ENCODE peak calls at places on chromosomes 11 and 22, in nine cellular contexts. T, D, C, K, Y, O, I, U and Z are unnamed samples.
A peak's percentile ranks its signal among the peaks of the same experiment; 100 is the strongest.

GRCh38 chr11:72217856-72218745 is 1.5 kb downstream of the FOLR2 start:
- DNase-seq in T (no peak), D (no peak), C (no peak), K (no peak), Y (no peak), O (no peak), I (no peak), U (no peak), Z (no peak)

GRCh38 chr11:88175004-88175706 is at the start of gene RAB38:
- DNase-seq in T (peak; percentile 75), D (peak; percentile 73), C (peak; percentile 4), K (peak; percentile 72), Y (peak; percentile 33), O (peak; percentile 80), I (no peak), U (peak; percentile 21), Z (no peak)

GRCh38 chr11:7892751-7893356 is 38.2 kb downstream of the OR10A6 start:
- DNase-seq in T (peak; percentile 71), D (no peak), C (peak; percentile 57), K (no peak), Y (no peak), O (peak; percentile 49), I (no peak), U (peak; percentile 74), Z (no peak)

GRCh38 chr11:83035070-83035854 is 36.4 kb downstream of the RAB30 start:
- DNase-seq in T (no peak), D (no peak), C (no peak), K (no peak), Y (no peak), O (peak; percentile 41), I (no peak), U (no peak), Z (no peak)

GRCh38 chr11:132913886-132914285 is 618.4 kb downstream of the OPCML start:
- DNase-seq in T (no peak), D (no peak), C (no peak), K (no peak), Y (no peak), O (no peak), I (no peak), U (no peak), Z (no peak)

GRCh38 chr11:125773516-125773915 is 5.1 kb downstream of the PATE2 start:
- DNase-seq in T (no peak), D (no peak), C (no peak), K (no peak), Y (no peak), O (no peak), I (no peak), U (no peak), Z (no peak)

GRCh38 chr11:67054851-67055523 is 1.7 kb upstream of the RHOD start:
- DNase-seq in T (peak; percentile 96), D (peak; percentile 91), C (peak; percentile 92), K (peak; percentile 87), Y (no peak), O (peak; percentile 98), I (no peak), U (peak; percentile 88), Z (no peak)

GRCh38 chr11:119832536-119832935 is 103.5 kb upstream of the NECTIN1 start:
- DNase-seq in T (no peak), D (peak; percentile 45), C (no peak), K (peak; percentile 56), Y (no peak), O (no peak), I (no peak), U (peak; percentile 5), Z (no peak)

GRCh38 chr22:25644122-25644521 is 79.6 kb downstream of the GRK3 start:
- DNase-seq in T (no peak), D (no peak), C (no peak), K (peak; percentile 65), Y (no peak), O (no peak), I (no peak), U (peak; percentile 6), Z (no peak)

GRCh38 chr11:1548221-1549070 is 23.6 kb downstream of the DUSP8 start:
- DNase-seq in T (no peak), D (peak; percentile 86), C (peak; percentile 71), K (peak; percentile 81), Y (peak; percentile 76), O (peak; percentile 35), I (peak; percentile 79), U (peak; percentile 42), Z (no peak)

GRCh38 chr11:70608568-70609314 is 210.4 kb downstream of the CTTN start:
- DNase-seq in T (no peak), D (no peak), C (no peak), K (peak; percentile 24), Y (no peak), O (no peak), I (no peak), U (peak; percentile 49), Z (no peak)

GRCh38 chr22:46374663-46375474 is 39.4 kb downstream of the TRMU start:
- DNase-seq in T (no peak), D (peak; percentile 74), C (no peak), K (no peak), Y (no peak), O (no peak), I (no peak), U (no peak), Z (no peak)

GRCh38 chr11:20474951-20475517 is 87.5 kb downstream of the PRMT3 start:
- DNase-seq in T (no peak), D (no peak), C (no peak), K (no peak), Y (no peak), O (peak; percentile 18), I (no peak), U (no peak), Z (no peak)

GRCh38 chr22:23692598-23693291 is 1.9 kb downstream of the RGL4 start:
- DNase-seq in T (no peak), D (no peak), C (no peak), K (no peak), Y (no peak), O (no peak), I (no peak), U (no peak), Z (no peak)

GRCh38 chr11:134411887-134412507 is at the start of gene B3GAT1:
- DNase-seq in T (no peak), D (no peak), C (no peak), K (no peak), Y (no peak), O (no peak), I (no peak), U (no peak), Z (no peak)

GRCh38 chr11:122933434-122933833 is 48.2 kb downstream of the BSX start:
- DNase-seq in T (no peak), D (no peak), C (no peak), K (no peak), Y (no peak), O (no peak), I (no peak), U (no peak), Z (no peak)

GRCh38 chr11:116170526-116171120 is 602.2 kb downstream of the BUD13 start:
- DNase-seq in T (no peak), D (no peak), C (no peak), K (no peak), Y (no peak), O (no peak), I (no peak), U (no peak), Z (no peak)

GRCh38 chr11:14657841-14658240 is 14.2 kb downstream of the PDE3B start:
- DNase-seq in T (no peak), D (no peak), C (no peak), K (no peak), Y (no peak), O (no peak), I (no peak), U (no peak), Z (no peak)

GRCh38 chr11:129045150-129045549 is 102.5 kb upstream of the TP53AIP1 start:
- DNase-seq in T (no peak), D (no peak), C (no peak), K (no peak), Y (no peak), O (no peak), I (no peak), U (no peak), Z (no peak)

GRCh38 chr22:38863531-38864131 is 8.4 kb downstream of the CBX6 start:
- DNase-seq in T (no peak), D (no peak), C (no peak), K (peak; percentile 60), Y (peak; percentile 14), O (no peak), I (no peak), U (no peak), Z (no peak)

GRCh38 chr11:131889146-131889577 is 518.7 kb downstream of the NTM start:
- DNase-seq in T (no peak), D (no peak), C (no peak), K (no peak), Y (peak; percentile 28), O (peak; percentile 64), I (no peak), U (peak; percentile 95), Z (no peak)

GRCh38 chr22:41360126-41360525 is 21.6 kb upstream of the TEF start:
- DNase-seq in T (no peak), D (no peak), C (no peak), K (no peak), Y (no peak), O (no peak), I (no peak), U (no peak), Z (no peak)

GRCh38 chr22:47005506-47006408 is 243.3 kb downstream of the TBC1D22A start:
- DNase-seq in T (no peak), D (no peak), C (no peak), K (no peak), Y (no peak), O (no peak), I (no peak), U (no peak), Z (no peak)

GRCh38 chr22:30694171-30694637 is 470 bp upstream of the OSBP2 start:
- DNase-seq in T (peak; percentile 18), D (peak; percentile 85), C (peak; percentile 63), K (peak; percentile 74), Y (peak; percentile 39), O (peak; percentile 21), I (peak; percentile 79), U (peak; percentile 35), Z (peak; percentile 19)
- H3K27ac ChIP-seq in T (peak overlapping the region; percentile 43), D (peak overlapping the region; percentile 85), C (peak overlapping the region; percentile 85), K (peak overlapping the region; percentile 63), Y (peak overlapping the region; percentile 22), O (no peak overlapping the region), I (peak overlapping the region; percentile 96), U (peak overlapping the region; percentile 2), Z (peak overlapping the region; percentile 97)

GRCh38 chr22:37647928-37648327 is 8.5 kb downstream of the SH3BP1 start:
- DNase-seq in T (no peak), D (peak; percentile 79), C (peak; percentile 36), K (no peak), Y (no peak), O (no peak), I (no peak), U (no peak), Z (no peak)
- H3K27ac ChIP-seq in T (peak overlapping the region; percentile 67), D (peak overlapping the region; percentile 31), C (no peak overlapping the region), K (no peak overlapping the region), Y (no peak overlapping the region), O (no peak overlapping the region), I (no peak overlapping the region), U (no peak overlapping the region), Z (no peak overlapping the region)

GRCh38 chr11:2929511-2929879 is 275 bp upstream of the PHLDA2 start:
- DNase-seq in T (peak; percentile 91), D (peak; percentile 74), C (peak; percentile 81), K (peak; percentile 68), Y (no peak), O (peak; percentile 87), I (no peak), U (peak; percentile 72), Z (no peak)
- H3K27ac ChIP-seq in T (peak overlapping the region; percentile 95), D (no peak overlapping the region), C (peak overlapping the region; percentile 92), K (no peak overlapping the region), Y (no peak overlapping the region), O (peak overlapping the region; percentile 91), I (no peak overlapping the region), U (peak overlapping the region; percentile 78), Z (no peak overlapping the region)

GRCh38 chr11:104104664-104105063 is 59.3 kb downstream of the PDGFD start:
- DNase-seq in T (no peak), D (no peak), C (no peak), K (no peak), Y (no peak), O (no peak), I (no peak), U (no peak), Z (no peak)
- H3K27ac ChIP-seq in T (no peak overlapping the region), D (no peak overlapping the region), C (no peak overlapping the region), K (no peak overlapping the region), Y (no peak overlapping the region), O (no peak overlapping the region), I (no peak overlapping the region), U (no peak overlapping the region), Z (no peak overlapping the region)